ENCODE peak calls at places on chromosomes 12 and 14, in four cellular contexts. Q, N, L and H are unnamed samples.

GRCh38 chr14:101666264-101666663 is 95.2 kb upstream of the PPP2R5C start:
- DNase-seq in Q (no peak), N (no peak), L (no peak), H (no peak)

GRCh38 chr12:98646165-98646764 is 1.2 kb downstream of the APAF1 start:
- DNase-seq in Q (peak; percentile 28), N (no peak), L (no peak), H (peak; percentile 49)

GRCh38 chr14:29627141-29627540 is 300.5 kb downstream of the PRKD1 start:
- DNase-seq in Q (no peak), N (no peak), L (peak; percentile 6), H (no peak)

GRCh38 chr12:7486512-7486911 is 17.1 kb downstream of the CD163 start:
- DNase-seq in Q (no peak), N (no peak), L (no peak), H (no peak)

GRCh38 chr12:50647479-50647878 is 116.4 kb upstream of the ATF1 start:
- DNase-seq in Q (peak; percentile 25), N (no peak), L (no peak), H (no peak)

GRCh38 chr12:132475304-132476037 is 14.5 kb upstream of the FBRSL1 start:
- DNase-seq in Q (no peak), N (no peak), L (no peak), H (no peak)

GRCh38 chr12:110115675-110116074 is 8.5 kb upstream of the IFT81 start:
- DNase-seq in Q (no peak), N (no peak), L (no peak), H (no peak)

GRCh38 chr14:80084196-80084595 is 127.1 kb downstream of the DIO2 start:
- DNase-seq in Q (no peak), N (no peak), L (no peak), H (no peak)

GRCh38 chr12:48027183-48028002 is 23.1 kb upstream of the COL2A1 start:
- DNase-seq in Q (no peak), N (no peak), L (no peak), H (peak; percentile 63)

GRCh38 chr12:9951026-9951652 is 19.0 kb upstream of the CLEC2A start:
- DNase-seq in Q (no peak), N (no peak), L (no peak), H (no peak)

GRCh38 chr12:94109154-94109553 is 39.2 kb upstream of the PLXNC1 start:
- DNase-seq in Q (peak; percentile 54), N (no peak), L (peak; percentile 37), H (no peak)